ENCODE peak calls at places on chromosomes 11 and 22, in four cellular contexts. One of them, this sample, is unnamed.

GRCh38 chr11:36375348-36376314 is 79.5 kb downstream of the PRR5L start:
- DNase-seq in PC-9: no peak
- DNase-seq in sigmoid colon: no peak
- DNase-seq in kidney epithelial cell: no peak
- DNase-seq in this sample: no peak

GRCh38 chr11:7384691-7385090 is 100.6 kb upstream of the OLFML1 start:
- DNase-seq in PC-9: no peak
- DNase-seq in sigmoid colon: no peak
- DNase-seq in kidney epithelial cell: no peak
- DNase-seq in this sample: no peak

GRCh38 chr22:41925783-41926460 is 684 bp downstream of the TNFRSF13C start:
- DNase-seq in PC-9: peak; percentile 78
- DNase-seq in sigmoid colon: no peak
- DNase-seq in kidney epithelial cell: no peak
- DNase-seq in this sample: no peak

GRCh38 chr11:12897390-12897789 is 111.7 kb upstream of the RASSF10 start:
- DNase-seq in PC-9: no peak
- DNase-seq in sigmoid colon: no peak
- DNase-seq in kidney epithelial cell: no peak
- DNase-seq in this sample: no peak

GRCh38 chr11:122976396-122976733 is 5.3 kb downstream of the BSX start:
- DNase-seq in PC-9: no peak
- DNase-seq in sigmoid colon: no peak
- DNase-seq in kidney epithelial cell: no peak
- DNase-seq in this sample: no peak

GRCh38 chr22:49889071-49889470 is 29.2 kb downstream of the ALG12 start:
- DNase-seq in PC-9: no peak
- DNase-seq in sigmoid colon: no peak
- DNase-seq in kidney epithelial cell: no peak
- DNase-seq in this sample: no peak

GRCh38 chr11:88307749-88308425 is 29.6 kb downstream of the CTSC start:
- DNase-seq in PC-9: no peak
- DNase-seq in sigmoid colon: no peak
- DNase-seq in kidney epithelial cell: no peak
- DNase-seq in this sample: no peak

GRCh38 chr11:32033067-32033466 is 57.8 kb upstream of the RCN1 start:
- DNase-seq in PC-9: no peak
- DNase-seq in sigmoid colon: no peak
- DNase-seq in kidney epithelial cell: no peak
- DNase-seq in this sample: no peak

GRCh38 chr11:89405629-89406028 is 85.5 kb downstream of the NOX4 start:
- DNase-seq in PC-9: no peak
- DNase-seq in sigmoid colon: no peak
- DNase-seq in kidney epithelial cell: no peak
- DNase-seq in this sample: no peak

GRCh38 chr11:106495046-106495445 is 417.6 kb downstream of the AASDHPPT start:
- DNase-seq in PC-9: no peak
- DNase-seq in sigmoid colon: no peak
- DNase-seq in kidney epithelial cell: no peak
- DNase-seq in this sample: no peak

GRCh38 chr11:64337538-64338249 is 2.3 kb upstream of the CCDC88B start:
- DNase-seq in PC-9: no peak
- DNase-seq in sigmoid colon: no peak
- DNase-seq in kidney epithelial cell: no peak
- DNase-seq in this sample: no peak

GRCh38 chr11:45405916-45406670 is 120.0 kb upstream of the SYT13 start:
- DNase-seq in PC-9: no peak
- DNase-seq in sigmoid colon: no peak
- DNase-seq in kidney epithelial cell: no peak
- DNase-seq in this sample: no peak

GRCh38 chr22:26448941-26449340 is 19.9 kb downstream of the ASPHD2 start:
- DNase-seq in PC-9: no peak
- DNase-seq in sigmoid colon: no peak
- DNase-seq in kidney epithelial cell: no peak
- DNase-seq in this sample: no peak

GRCh38 chr22:20128902-20129746 is 2.5 kb upstream of the ZDHHC8 start:
- DNase-seq in PC-9: peak; percentile 35
- DNase-seq in sigmoid colon: no peak
- DNase-seq in kidney epithelial cell: no peak
- DNase-seq in this sample: no peak

GRCh38 chr11:26323837-26324236 is 8.1 kb upstream of the ANO3 start:
- DNase-seq in PC-9: no peak
- DNase-seq in sigmoid colon: no peak
- DNase-seq in kidney epithelial cell: no peak
- DNase-seq in this sample: no peak

GRCh38 chr11:103418014-103418413 is 308.8 kb downstream of the DYNC2H1 start:
- DNase-seq in PC-9: no peak
- DNase-seq in sigmoid colon: no peak
- DNase-seq in kidney epithelial cell: no peak
- DNase-seq in this sample: no peak

GRCh38 chr11:128867277-128867676 is at the start of gene KCNJ1:
- DNase-seq in PC-9: no peak
- DNase-seq in sigmoid colon: no peak
- DNase-seq in kidney epithelial cell: no peak
- DNase-seq in this sample: no peak

GRCh38 chr11:45082744-45083543 is 63.5 kb upstream of the PRDM11 start:
- DNase-seq in PC-9: no peak
- DNase-seq in sigmoid colon: no peak
- DNase-seq in kidney epithelial cell: no peak
- DNase-seq in this sample: no peak

GRCh38 chr11:119100246-119100959 is 1.2 kb downstream of the DPAGT1 start:
- DNase-seq in PC-9: no peak
- DNase-seq in sigmoid colon: no peak
- DNase-seq in kidney epithelial cell: no peak
- DNase-seq in this sample: no peak

GRCh38 chr22:48431536-48432315 is 1395.9 kb downstream of the BRD1 start:
- DNase-seq in PC-9: no peak
- DNase-seq in sigmoid colon: no peak
- DNase-seq in kidney epithelial cell: no peak
- DNase-seq in this sample: no peak

GRCh38 chr11:100964400-100964799 is 165.2 kb downstream of the PGR start:
- DNase-seq in PC-9: no peak
- DNase-seq in sigmoid colon: no peak
- DNase-seq in kidney epithelial cell: no peak
- DNase-seq in this sample: no peak

GRCh38 chr11:59197990-59198389 is 14.7 kb downstream of the MPEG1 start:
- DNase-seq in PC-9: no peak
- DNase-seq in sigmoid colon: peak; percentile 80
- DNase-seq in kidney epithelial cell: no peak
- DNase-seq in this sample: no peak

GRCh38 chr11:79121351-79121750 is 319.5 kb downstream of the TENM4 start:
- DNase-seq in PC-9: no peak
- DNase-seq in sigmoid colon: no peak
- DNase-seq in kidney epithelial cell: no peak
- DNase-seq in this sample: no peak

GRCh38 chr11:123406441-123407123 is 23.5 kb upstream of the GRAMD1B start:
- DNase-seq in PC-9: no peak
- DNase-seq in sigmoid colon: no peak
- DNase-seq in kidney epithelial cell: no peak
- DNase-seq in this sample: no peak

GRCh38 chr11:82080160-82080559 is 653.5 kb downstream of the FAM181B start:
- DNase-seq in PC-9: no peak
- DNase-seq in sigmoid colon: no peak
- DNase-seq in kidney epithelial cell: peak; percentile 9
- DNase-seq in this sample: no peak

GRCh38 chr11:469684-470667 is 19.9 kb downstream of the PTDSS2 start:
- DNase-seq in PC-9: no peak
- DNase-seq in sigmoid colon: peak; percentile 89
- DNase-seq in kidney epithelial cell: peak; percentile 18
- DNase-seq in this sample: no peak
- H3K4me3 ChIP-seq in PC-9: no peak overlapping the region
- H3K4me3 ChIP-seq in sigmoid colon: peak overlapping the region; percentile 30
- H3K4me3 ChIP-seq in kidney epithelial cell: no peak overlapping the region
- H3K4me3 ChIP-seq in this sample: peak overlapping the region; percentile 10

GRCh38 chr11:126391970-126392637 is 36.6 kb downstream of the ST3GAL4 start:
- DNase-seq in PC-9: no peak
- DNase-seq in sigmoid colon: no peak
- DNase-seq in kidney epithelial cell: no peak
- DNase-seq in this sample: no peak
- TF ChIP-seq CTCF in PC-9: no peak
- TF ChIP-seq CTCF in sigmoid colon: no peak
- TF ChIP-seq CTCF in kidney epithelial cell: no peak
- TF ChIP-seq CTCF in this sample: peak; percentile 12

GRCh38 chr11:113603277-113604059 is 102.6 kb downstream of the TMPRSS5 start:
- DNase-seq in PC-9: no peak
- DNase-seq in sigmoid colon: no peak
- DNase-seq in kidney epithelial cell: no peak
- DNase-seq in this sample: no peak

GRCh38 chr11:113596658-113597057 is 109.5 kb downstream of the TMPRSS5 start:
- DNase-seq in PC-9: no peak
- DNase-seq in sigmoid colon: no peak
- DNase-seq in kidney epithelial cell: no peak
- DNase-seq in this sample: no peak

DNA sequence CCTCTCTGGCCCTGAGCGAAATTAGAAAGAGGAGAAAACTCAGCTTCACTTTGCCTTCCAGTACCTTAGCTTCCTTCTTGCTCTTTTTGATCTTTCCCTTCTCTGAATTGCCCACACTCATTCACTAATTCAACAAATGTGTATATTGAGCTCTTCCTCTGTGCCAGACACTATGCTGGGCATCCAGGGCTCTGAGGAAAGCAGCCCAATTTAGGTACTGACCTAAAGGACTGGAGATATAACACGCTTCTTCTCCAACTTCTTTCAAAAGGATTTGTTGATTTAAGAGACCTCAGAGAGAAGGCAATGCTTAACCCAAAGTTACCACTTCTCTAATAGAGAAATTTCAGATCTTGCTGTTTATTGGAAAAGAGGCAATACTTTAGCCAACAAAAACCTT is 103.6 kb downstream of the TMPRSS5 start:
- DNase-seq in PC-9: no peak
- DNase-seq in sigmoid colon: no peak
- DNase-seq in kidney epithelial cell: no peak
- DNase-seq in this sample: no peak
- H3K36me3 ChIP-seq in PC-9: no peaks in the 10 kb centered on the region
- H3K36me3 ChIP-seq in sigmoid colon: no peaks in the 10 kb centered on the region
- H3K36me3 ChIP-seq in kidney epithelial cell: no peaks in the 10 kb centered on the region
- H3K36me3 ChIP-seq in this sample: no peaks in the 10 kb centered on the region

GRCh38 chr11:2701230-2701629 is 1.4 kb upstream of the KCNQ1OT1 start:
- DNase-seq in PC-9: no peak
- DNase-seq in sigmoid colon: peak; percentile 60
- DNase-seq in kidney epithelial cell: no peak
- DNase-seq in this sample: no peak
- H3K4me3 ChIP-seq in PC-9: peak overlapping the region; percentile 84
- H3K4me3 ChIP-seq in sigmoid colon: no peak overlapping the region
- H3K4me3 ChIP-seq in kidney epithelial cell: no peak overlapping the region
- H3K4me3 ChIP-seq in this sample: no peak overlapping the region